ENCODE peak calls at places on chromosomes 5 and 9, in four cellular contexts. N is A673; Z is CD8-positive, alpha-beta T cell; O is bronchial epithelial cell. C is an unnamed sample.

GRCh38 chr5:177482359-177482795 is 8.9 kb upstream of the DBN1 start:
- DNase-seq in N (no peak), Z (no peak), O (no peak), C (no peak)

GRCh38 chr9:120916573-120916972 is 10.0 kb downstream of the TRAF1 start:
- DNase-seq in N (peak), Z (no peak), O (no peak), C (peak)

GRCh38 chr9:995192-995591 is 18.7 kb downstream of the DMRT3 start:
- DNase-seq in N (no peak), Z (no peak), O (peak), C (no peak)

GRCh38 chr5:15731686-15732085 is 231.7 kb downstream of the FBXL7 start:
- DNase-seq in N (no peak), Z (no peak), O (no peak), C (no peak)

GRCh38 chr5:61901997-61902396 is 404.0 kb upstream of the KIF2A start:
- DNase-seq in N (no peak), Z (no peak), O (no peak), C (no peak)

GRCh38 chr9:113737414-113738271 is 138.5 kb upstream of the ZNF618 start:
- DNase-seq in N (peak), Z (no peak), O (peak), C (peak)

GRCh38 chr5:95953026-95953425 is 8.6 kb downstream of the ELL2 start:
- DNase-seq in N (no peak), Z (no peak), O (no peak), C (no peak)

GRCh38 chr9:87381050-87381711 is 116.5 kb upstream of the DAPK1 start:
- DNase-seq in N (no peak), Z (no peak), O (peak), C (peak)

GRCh38 chr5:33692983-33693382 is 198.8 kb downstream of the ADAMTS12 start:
- DNase-seq in N (no peak), Z (no peak), O (no peak), C (no peak)

GRCh38 chr5:64166201-64166959 is 737 bp downstream of the RNF180 start:
- DNase-seq in N (no peak), Z (no peak), O (no peak), C (no peak)

GRCh38 chr9:27310582-27310981 is 13.6 kb upstream of the EQTN start:
- DNase-seq in N (no peak), Z (no peak), O (no peak), C (no peak)

GRCh38 chr9:34992376-34992951 is 2.9 kb downstream of the DNAJB5 start:
- DNase-seq in N (peak), Z (no peak), O (peak), C (peak)

GRCh38 chr5:55231476-55232193 is 1.8 kb downstream of the CCNO start:
- DNase-seq in N (no peak), Z (peak), O (no peak), C (peak)

GRCh38 chr9:111897831-111898144 is 1.2 kb downstream of the UGCG start:
- DNase-seq in N (peak), Z (no peak), O (no peak), C (peak)

GRCh38 chr5:141003026-141003425 is 36.8 kb downstream of the PCDHAC2 start:
- DNase-seq in N (peak), Z (no peak), O (no peak), C (no peak)

GRCh38 chr9:124139001-124139400 is 118.7 kb upstream of the NEK6 start:
- DNase-seq in N (no peak), Z (no peak), O (no peak), C (peak)

GRCh38 chr5:57989378-57989777 is 470.5 kb downstream of the PLK2 start:
- DNase-seq in N (no peak), Z (no peak), O (peak), C (peak)

GRCh38 chr9:114911167-114911821 is 19.1 kb downstream of the TNFSF8 start:
- DNase-seq in N (peak), Z (no peak), O (peak), C (peak)

GRCh38 chr5:83482961-83483360 is 11.4 kb downstream of the VCAN start:
- DNase-seq in N (no peak), Z (no peak), O (no peak), C (no peak)
- H3K4me3 ChIP-seq in N (no peak), Z (no peak), O (no peak), C (no peak)

GRCh38 chr9:129826344-129826743 is 2.4 kb upstream of the TOR1A start:
- DNase-seq in N (no peak), Z (no peak), O (no peak), C (no peak)

GRCh38 chr9:129823934-129824601 is at the start of gene TOR1A:
- DNase-seq in N (peak), Z (peak), O (peak), C (peak)

GRCh38 chr9:129828969-129829368 is 5.0 kb upstream of the TOR1A start:
- DNase-seq in N (no peak), Z (no peak), O (no peak), C (no peak)

GRCh38 chr9:129828051-129828450 is 4.1 kb upstream of the TOR1A start:
- DNase-seq in N (no peak), Z (no peak), O (no peak), C (no peak)

GRCh38 chr9:129826759-129827158 is 2.8 kb upstream of the TOR1A start:
- DNase-seq in N (no peak), Z (no peak), O (no peak), C (no peak)
- TF ChIP-seq CTCF in N (no peak), Z (no peak), O (no peak), C (no peak)

DNA sequence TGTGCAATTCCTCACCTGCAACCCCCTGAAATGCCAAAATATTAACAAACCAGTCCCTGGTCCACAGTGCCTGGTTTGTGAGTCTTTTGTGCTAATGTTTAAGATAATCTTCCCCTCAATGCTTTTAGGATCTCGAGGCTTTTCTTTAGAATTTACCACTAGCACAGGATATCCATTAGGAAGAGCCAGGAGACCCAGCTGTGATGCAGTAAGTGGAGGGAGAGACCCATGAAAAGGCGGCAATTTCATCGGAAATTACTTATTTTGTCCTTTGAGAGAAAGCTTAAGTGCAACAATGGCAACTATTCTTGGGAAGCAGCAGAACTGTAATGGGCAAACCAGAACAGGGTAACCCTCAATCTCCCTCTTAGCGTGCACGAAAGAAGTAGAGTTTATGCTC is 36.7 kb downstream of the PWWP2A start:
- DNase-seq in N (no peak), Z (no peak), O (no peak), C (no peak)
- H3K4me3 ChIP-seq in N (no peak), Z (no peak), O (no peak), C (no peak)

DNA sequence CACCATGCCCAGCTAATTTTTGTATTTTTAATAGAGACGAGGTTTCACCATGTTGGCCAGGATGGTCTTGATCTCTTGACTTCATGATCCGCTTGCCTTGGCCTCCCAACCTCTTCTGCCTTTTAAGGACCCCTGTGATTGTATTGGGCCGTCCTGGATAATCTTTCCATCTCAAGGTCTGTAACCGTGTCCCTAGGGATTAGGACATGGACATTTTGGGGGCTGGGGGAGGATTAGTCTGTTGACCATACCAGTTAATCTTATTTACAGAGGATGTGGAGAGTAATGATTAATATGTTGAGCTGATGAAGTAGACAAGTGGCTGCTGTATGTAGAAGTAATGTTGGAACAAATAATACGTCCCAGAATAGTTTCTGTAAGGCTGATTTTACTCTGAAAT is 23.1 kb downstream of the LNPEP start:
- DNase-seq in N (no peak), Z (no peak), O (no peak), C (no peak)
- TF ChIP-seq CTCF in N (no peak), Z (no peak), O (no peak), C (no peak)

GRCh38 chr9:129755151-129755550 is 2.3 kb upstream of the PTGES start:
- DNase-seq in N (no peak), Z (no peak), O (no peak), C (no peak)

GRCh38 chr9:129750010-129750409 is 2.8 kb downstream of the PTGES start:
- DNase-seq in N (no peak), Z (no peak), O (peak), C (peak)

GRCh38 chr9:129751841-129752801 is 721 bp downstream of the PTGES start:
- DNase-seq in N (no peak), Z (no peak), O (peak), C (peak)

GRCh38 chr9:129756191-129756590 is 3.3 kb upstream of the PTGES start:
- DNase-seq in N (no peak), Z (no peak), O (no peak), C (no peak)

GRCh38 chr9:129752915-129753724 is at the start of gene PTGES:
- DNase-seq in N (peak), Z (peak), O (peak), C (peak)
- H3K4me3 ChIP-seq in N (peak), Z (no peak), O (no peak), C (peak)